ENCODE peak calls at places on chromosome 2, in seven cellular contexts. L is endothelial cell of umbilical vein, K is HepG2, S is GM23338, Q is stomach, E is GM12891, M is GM12878. A is an unnamed sample.

GRCh38 chr2:207504513-207505171 is 25.1 kb upstream of the CREB1 start:
- DNase-seq in K (no peak), E (no peak), M (no peak), L (no peak), Q (no peak), S (peak), A (no peak)

GRCh38 chr2:142178604-142179003 is 47.8 kb upstream of the LRP1B start:
- DNase-seq in L (no peak), M (no peak), Q (no peak), E (no peak), S (no peak), K (no peak), A (no peak)

GRCh38 chr2:64221935-64222334 is 77.7 kb upstream of the PELI1 start:
- DNase-seq in K (no peak), S (no peak), L (no peak), M (no peak), E (no peak), Q (no peak), A (no peak)

GRCh38 chr2:239365782-239366435 is 34.9 kb downstream of the HDAC4 start:
- DNase-seq in K (no peak), M (no peak), Q (no peak), E (no peak), S (no peak), L (no peak), A (no peak)

GRCh38 chr2:241443486-241444223 is 64.7 kb downstream of the STK25 start:
- DNase-seq in M (peak), K (no peak), E (no peak), S (no peak), L (no peak), Q (peak), A (no peak)

GRCh38 chr2:38147333-38148121 is 71.6 kb upstream of the CYP1B1 start:
- DNase-seq in M (no peak), K (no peak), E (no peak), L (no peak), S (no peak), Q (no peak), A (no peak)

GRCh38 chr2:132911726-132912724 is 242.0 kb upstream of the LYPD1 start:
- DNase-seq in K (no peak), Q (no peak), S (peak), L (no peak), E (no peak), M (no peak), A (no peak)

GRCh38 chr2:14288016-14288415 is 344.5 kb upstream of the LRATD1 start:
- DNase-seq in S (no peak), K (no peak), L (no peak), E (no peak), Q (no peak), M (no peak), A (no peak)

GRCh38 chr2:161592713-161593112 is 31.5 kb upstream of the SLC4A10 start:
- DNase-seq in M (no peak), Q (no peak), K (no peak), L (no peak), E (no peak), S (no peak), A (no peak)

GRCh38 chr2:204720874-204721273 is 175.6 kb downstream of the PARD3B start:
- DNase-seq in E (no peak), K (no peak), Q (no peak), M (no peak), L (no peak), S (no peak), A (no peak)

GRCh38 chr2:46849080-46849715 is 66.4 kb downstream of the MCFD2 start:
- DNase-seq in S (no peak), M (no peak), Q (no peak), K (peak), L (peak), E (no peak), A (no peak)

GRCh38 chr2:46852598-46852997 is 63.0 kb downstream of the MCFD2 start:
- DNase-seq in Q (no peak), M (no peak), E (no peak), K (no peak), S (no peak), L (no peak), A (no peak)

GRCh38 chr2:46852124-46852523 is 63.5 kb downstream of the MCFD2 start:
- DNase-seq in L (no peak), S (no peak), Q (no peak), E (no peak), K (no peak), M (no peak), A (no peak)

GRCh38 chr2:46849741-46850474 is 65.7 kb downstream of the MCFD2 start:
- DNase-seq in Q (peak), E (no peak), M (no peak), K (no peak), L (peak), S (no peak), A (no peak)

GRCh38 chr2:46850742-46851141 is 64.9 kb downstream of the MCFD2 start:
- DNase-seq in S (no peak), E (no peak), K (no peak), Q (peak), L (peak), M (no peak), A (no peak)
- TF ChIP-seq POLR2AphosphoS5 in S (no peak), E (no peak), K (no peak), Q (peak), L (peak), M (no peak), A (no peak)

DNA sequence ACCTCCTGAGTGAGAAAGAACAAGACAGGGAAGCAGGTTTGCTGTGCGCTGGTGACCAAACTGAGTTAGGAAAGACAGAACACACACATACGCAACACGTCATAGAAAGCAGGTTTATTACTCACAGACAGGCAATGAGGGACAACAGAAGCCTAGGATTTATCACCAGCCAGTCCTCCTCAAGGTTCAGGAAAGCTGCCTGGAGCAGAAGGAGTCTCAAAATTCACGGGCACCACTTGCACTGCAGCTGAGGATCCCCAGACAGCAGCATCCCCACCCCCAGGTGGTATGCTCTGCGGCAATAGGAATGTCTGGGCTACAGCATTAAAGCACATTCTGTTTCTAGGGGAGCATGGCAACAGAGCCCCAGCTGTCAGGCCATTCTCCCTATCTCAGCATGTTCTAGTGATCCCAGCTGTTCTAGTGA is 284.4 kb upstream of the RGPD4 start:
- DNase-seq in K (no peak), M (no peak), Q (no peak), E (no peak), L (no peak), S (peak), A (no peak)
- TF ChIP-seq POLR2AphosphoS5 in K (no peak), M (no peak), Q (no peak), E (no peak), L (no peak), S (no peak), A (no peak)

GRCh38 chr2:236965021-236965840 is 120.5 kb upstream of the COPS8 start:
- DNase-seq in S (peak), M (no peak), E (no peak), L (no peak), K (no peak), Q (peak), A (peak)
- TF ChIP-seq POLR2AphosphoS5 in S (no peak), M (no peak), E (no peak), L (no peak), K (no peak), Q (no peak), A (no peak)

GRCh38 chr2:197307933-197308521 is 2.6 kb downstream of the ANKRD44 start:
- DNase-seq in Q (no peak), S (no peak), L (no peak), M (no peak), E (no peak), K (no peak), A (no peak)

GRCh38 chr2:197308635-197309368 is 1.8 kb downstream of the ANKRD44 start:
- DNase-seq in K (no peak), S (no peak), Q (no peak), M (no peak), L (no peak), E (no peak), A (no peak)

GRCh38 chr2:197310271-197310939 is at the start of gene ANKRD44:
- DNase-seq in Q (peak), L (peak), E (peak), M (no peak), K (peak), S (peak), A (peak)

GRCh38 chr2:197310940-197311485 is 433 bp upstream of the ANKRD44 start:
- DNase-seq in Q (no peak), S (no peak), M (no peak), L (no peak), K (no peak), E (no peak), A (no peak)

DNA sequence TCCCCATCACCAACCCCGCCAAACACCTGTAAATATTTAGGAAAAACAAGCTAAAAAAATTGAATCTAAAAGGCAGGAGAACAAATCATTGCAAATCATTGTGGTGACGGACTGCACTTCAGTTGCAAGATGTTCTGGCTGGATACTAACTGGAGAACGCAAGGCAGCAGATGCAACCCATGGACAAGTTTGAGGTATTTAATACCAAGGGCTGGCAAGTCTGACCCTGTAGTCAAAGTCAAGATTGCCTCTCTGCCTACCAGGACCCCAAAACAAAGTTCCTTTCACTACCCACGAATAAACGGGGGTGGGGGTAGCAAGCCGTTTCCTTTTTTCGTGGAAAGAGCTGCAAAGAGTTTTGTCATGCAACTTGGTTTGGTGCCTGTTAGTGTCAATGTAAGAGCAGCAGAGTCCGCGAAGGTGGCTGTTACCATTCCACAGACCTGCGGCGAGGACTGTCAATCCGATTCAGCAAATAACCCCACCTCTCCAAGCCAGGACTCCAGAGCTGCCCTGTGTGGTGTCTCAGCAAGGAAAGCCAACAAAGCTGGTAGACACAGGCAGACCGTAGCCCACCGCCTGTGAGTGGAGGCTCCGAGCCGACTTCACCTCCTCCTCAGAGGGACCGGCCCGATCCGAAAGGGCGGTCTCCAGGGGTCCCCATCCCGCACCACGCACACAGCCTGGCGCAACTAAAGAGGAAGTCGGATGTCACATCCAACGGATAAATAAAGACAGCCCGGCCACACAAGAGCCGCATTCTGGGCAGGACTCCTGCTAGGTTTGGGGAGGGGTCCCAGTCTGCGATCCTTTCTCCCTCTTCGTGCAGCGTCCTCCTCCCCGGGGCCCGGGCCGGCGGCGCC is 980 bp downstream of the ANKRD44 start:
- DNase-seq in M (no peak), Q (peak), L (no peak), E (no peak), K (no peak), S (peak), A (peak)
- TF ChIP-seq POLR2AphosphoS5 in M (no peak), Q (no peak), L (no peak), E (no peak), K (no peak), S (no peak), A (no peak)

A was measured in suprapubic skin.